ENCODE peak calls at places on chromosomes 6 and 20, in four cellular contexts. One of them, this sample, is unnamed.

GRCh38 chr6:147508073-147508870 is at the start of gene SAMD5:
- DNase-seq in HFFc6: peak
- DNase-seq in WTC11: peak
- DNase-seq in GM10248: peak
- DNase-seq in this sample: peak

GRCh38 chr20:63884506-63885263 is 10.2 kb upstream of the DNAJC5 start:
- DNase-seq in GM10248: peak
- DNase-seq in WTC11: no peak
- DNase-seq in HFFc6: no peak
- DNase-seq in this sample: no peak

GRCh38 chr6:6730831-6731230 is 142.3 kb downstream of the LY86 start:
- DNase-seq in WTC11: no peak
- DNase-seq in HFFc6: peak
- DNase-seq in GM10248: no peak
- DNase-seq in this sample: no peak

GRCh38 chr6:1597924-1598323 is 11.8 kb upstream of the FOXC1 start:
- DNase-seq in GM10248: no peak
- DNase-seq in WTC11: no peak
- DNase-seq in HFFc6: peak
- DNase-seq in this sample: no peak

GRCh38 chr6:165883851-165884640 is 221.0 kb upstream of the PDE10A start:
- DNase-seq in HFFc6: no peak
- DNase-seq in WTC11: no peak
- DNase-seq in GM10248: no peak
- DNase-seq in this sample: no peak

GRCh38 chr6:70669133-70669532 is 1.4 kb downstream of the SMAP1 start:
- DNase-seq in GM10248: peak
- DNase-seq in WTC11: no peak
- DNase-seq in HFFc6: no peak
- DNase-seq in this sample: no peak

GRCh38 chr6:53858196-53858595 is 63.4 kb downstream of the LRRC1 start:
- DNase-seq in WTC11: no peak
- DNase-seq in HFFc6: no peak
- DNase-seq in GM10248: no peak
- DNase-seq in this sample: no peak

GRCh38 chr6:113291751-113292445 is 565.2 kb upstream of the MARCKS start:
- DNase-seq in WTC11: no peak
- DNase-seq in HFFc6: no peak
- DNase-seq in GM10248: no peak
- DNase-seq in this sample: no peak

GRCh38 chr20:15846446-15846845 is 726.8 kb downstream of the KIF16B start:
- DNase-seq in HFFc6: no peak
- DNase-seq in GM10248: no peak
- DNase-seq in WTC11: no peak
- DNase-seq in this sample: no peak

GRCh38 chr6:87925373-87926060 is 122.1 kb upstream of the SPACA1 start:
- DNase-seq in GM10248: peak
- DNase-seq in HFFc6: no peak
- DNase-seq in WTC11: no peak
- DNase-seq in this sample: no peak

GRCh38 chr6:166488701-166489100 is 97.8 kb downstream of the RAMACL start:
- DNase-seq in WTC11: no peak
- DNase-seq in HFFc6: no peak
- DNase-seq in GM10248: no peak
- DNase-seq in this sample: no peak

GRCh38 chr6:129490551-129491245 is 219.3 kb downstream of the ARHGAP18 start:
- DNase-seq in WTC11: no peak
- DNase-seq in HFFc6: peak
- DNase-seq in GM10248: peak
- DNase-seq in this sample: no peak

GRCh38 chr6:101779051-101779844 is 385.7 kb downstream of the GRIK2 start:
- DNase-seq in WTC11: no peak
- DNase-seq in HFFc6: peak
- DNase-seq in GM10248: no peak
- DNase-seq in this sample: no peak

GRCh38 chr20:52150440-52151258 is 40.9 kb downstream of the ZFP64 start:
- DNase-seq in GM10248: peak
- DNase-seq in HFFc6: peak
- DNase-seq in WTC11: no peak
- DNase-seq in this sample: peak

GRCh38 chr20:1210501-1210900 is 7.2 kb downstream of the C20orf202 start:
- DNase-seq in HFFc6: no peak
- DNase-seq in WTC11: no peak
- DNase-seq in GM10248: no peak
- DNase-seq in this sample: no peak

GRCh38 chr20:1206749-1207148 is 3.5 kb downstream of the C20orf202 start:
- DNase-seq in GM10248: no peak
- DNase-seq in WTC11: no peak
- DNase-seq in HFFc6: no peak
- DNase-seq in this sample: no peak

GRCh38 chr20:1211954-1212497 is 8.8 kb downstream of the C20orf202 start:
- DNase-seq in WTC11: no peak
- DNase-seq in GM10248: no peak
- DNase-seq in HFFc6: no peak
- DNase-seq in this sample: no peak

GRCh38 chr20:1207293-1207884 is 4.1 kb downstream of the C20orf202 start:
- DNase-seq in GM10248: no peak
- DNase-seq in HFFc6: no peak
- DNase-seq in WTC11: no peak
- DNase-seq in this sample: no peak

GRCh38 chr20:1209447-1210387 is 6.5 kb downstream of the C20orf202 start:
- DNase-seq in HFFc6: peak
- DNase-seq in GM10248: no peak
- DNase-seq in WTC11: no peak
- DNase-seq in this sample: no peak
- TF ChIP-seq CTCF in HFFc6: peak
- TF ChIP-seq CTCF in GM10248: no peak
- TF ChIP-seq CTCF in WTC11: no peak
- TF ChIP-seq CTCF in this sample: no peak

GRCh38 chr20:23666189-23666588 is 22.6 kb downstream of the CST4 start:
- DNase-seq in WTC11: no peak
- DNase-seq in GM10248: no peak
- DNase-seq in HFFc6: no peak
- DNase-seq in this sample: no peak
- TF ChIP-seq CTCF in WTC11: no peak
- TF ChIP-seq CTCF in GM10248: no peak
- TF ChIP-seq CTCF in HFFc6: no peak
- TF ChIP-seq CTCF in this sample: no peak

DNA sequence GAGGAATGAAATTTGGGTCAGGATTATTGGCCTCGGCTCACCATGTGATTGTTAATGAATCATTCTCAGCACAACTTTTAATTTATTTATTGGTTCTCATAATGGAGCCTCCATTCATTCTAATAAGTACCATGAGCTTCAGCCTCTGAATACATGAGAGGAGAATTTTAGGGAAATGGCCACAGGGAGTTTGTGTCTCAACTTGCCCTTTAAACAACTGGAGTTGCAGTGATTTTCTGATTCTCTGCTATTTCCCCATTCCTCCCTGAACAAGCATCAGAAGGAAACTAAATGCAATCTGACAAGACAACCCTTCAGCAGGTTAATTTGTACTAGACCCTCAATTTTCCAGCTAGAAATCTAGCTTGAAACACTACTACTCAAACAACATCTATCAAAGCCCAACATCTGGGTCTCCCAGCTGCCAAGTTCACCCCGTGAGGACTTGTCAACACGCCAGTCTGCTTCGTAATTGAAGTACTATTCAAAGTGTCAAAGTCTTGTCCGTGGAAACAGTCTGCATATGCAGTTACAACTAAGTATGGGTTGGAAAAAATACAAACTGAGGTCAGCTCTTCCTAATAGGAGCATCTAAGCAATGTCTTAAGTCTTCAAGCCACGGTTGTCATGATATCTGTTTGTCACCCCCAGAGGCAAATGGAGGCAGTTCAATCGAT is 235.4 kb downstream of the CDH4 start:
- DNase-seq in WTC11: no peak
- DNase-seq in HFFc6: no peak
- DNase-seq in GM10248: no peak
- DNase-seq in this sample: no peak
- TF ChIP-seq CTCF in WTC11: no peak
- TF ChIP-seq CTCF in HFFc6: no peak
- TF ChIP-seq CTCF in GM10248: no peak
- TF ChIP-seq CTCF in this sample: no peak

GRCh38 chr6:142746524-142746923 is 198.5 kb downstream of the HIVEP2 start:
- DNase-seq in WTC11: peak
- DNase-seq in GM10248: peak
- DNase-seq in HFFc6: no peak
- DNase-seq in this sample: no peak
- TF ChIP-seq CTCF in WTC11: no peak
- TF ChIP-seq CTCF in GM10248: peak
- TF ChIP-seq CTCF in HFFc6: peak
- TF ChIP-seq CTCF in this sample: peak

GRCh38 chr20:23078994-23079364 is 7.1 kb downstream of the CD93 start:
- DNase-seq in HFFc6: no peak
- DNase-seq in WTC11: peak
- DNase-seq in GM10248: no peak
- DNase-seq in this sample: no peak
- TF ChIP-seq CTCF in HFFc6: peak
- TF ChIP-seq CTCF in WTC11: peak
- TF ChIP-seq CTCF in GM10248: no peak
- TF ChIP-seq CTCF in this sample: peak

GRCh38 chr6:32195902-32196681 is 3.6 kb upstream of the GPSM3 start:
- DNase-seq in WTC11: peak
- DNase-seq in HFFc6: peak
- DNase-seq in GM10248: peak
- DNase-seq in this sample: peak

GRCh38 chr6:32195652-32195901 is 3.1 kb upstream of the GPSM3 start:
- DNase-seq in WTC11: peak
- DNase-seq in HFFc6: peak
- DNase-seq in GM10248: peak
- DNase-seq in this sample: peak

GRCh38 chr6:32198345-32198696 is 5.9 kb upstream of the GPSM3 start:
- DNase-seq in HFFc6: no peak
- DNase-seq in GM10248: no peak
- DNase-seq in WTC11: no peak
- DNase-seq in this sample: no peak

GRCh38 chr6:32194825-32195651 is 2.6 kb upstream of the GPSM3 start:
- DNase-seq in WTC11: no peak
- DNase-seq in GM10248: no peak
- DNase-seq in HFFc6: peak
- DNase-seq in this sample: peak

GRCh38 chr6:32196682-32197616 is 4.5 kb upstream of the GPSM3 start:
- DNase-seq in GM10248: peak
- DNase-seq in WTC11: no peak
- DNase-seq in HFFc6: no peak
- DNase-seq in this sample: no peak
- TF ChIP-seq CTCF in GM10248: peak
- TF ChIP-seq CTCF in WTC11: no peak
- TF ChIP-seq CTCF in HFFc6: peak
- TF ChIP-seq CTCF in this sample: no peak

DNA sequence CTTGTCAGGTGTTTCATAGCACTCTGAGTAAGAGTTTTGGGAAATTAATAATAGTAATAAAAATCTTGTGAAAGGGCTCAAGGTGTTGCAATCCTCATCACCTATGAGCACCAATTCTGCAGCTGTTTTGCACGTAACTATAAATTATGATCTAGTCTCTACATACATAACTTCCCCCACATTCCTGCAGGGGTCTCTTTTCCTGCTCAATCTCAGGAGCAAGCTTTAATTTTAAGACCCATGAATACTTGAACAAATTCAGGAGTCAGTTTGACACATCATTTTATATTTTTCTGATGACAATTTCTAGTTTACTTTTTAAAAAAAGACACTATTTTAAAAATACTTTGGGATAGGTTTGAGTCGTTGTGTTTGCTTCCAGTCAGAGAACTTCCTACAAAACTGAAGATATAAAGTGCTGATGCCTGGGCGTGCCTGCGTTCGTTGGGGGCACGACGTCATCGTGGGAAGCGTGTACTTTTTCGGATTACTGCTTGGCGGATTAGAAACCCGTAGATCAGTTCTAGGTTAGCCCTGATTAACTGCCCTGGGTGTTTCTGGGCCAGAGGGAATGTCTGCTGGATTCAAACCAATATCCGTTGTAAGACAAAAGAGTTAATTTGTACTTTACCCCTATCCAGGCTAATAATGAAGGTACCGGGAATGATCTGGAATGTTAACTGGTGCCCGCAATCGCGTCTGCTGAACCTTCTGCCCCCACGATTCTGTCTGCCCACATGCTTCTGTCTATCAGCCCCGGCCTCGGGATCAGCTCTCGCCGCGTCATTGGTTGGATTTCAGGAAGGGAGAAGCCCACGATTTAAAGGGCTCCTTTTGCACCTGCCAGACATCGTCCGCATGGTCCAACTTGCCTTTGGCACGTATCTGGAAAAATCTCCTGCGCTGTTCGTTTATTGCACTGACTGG is 940 bp upstream of the E2F3 start:
- DNase-seq in HFFc6: peak
- DNase-seq in GM10248: peak
- DNase-seq in WTC11: peak
- DNase-seq in this sample: peak
- TF ChIP-seq CTCF in HFFc6: peak
- TF ChIP-seq CTCF in GM10248: no peak
- TF ChIP-seq CTCF in WTC11: peak
- TF ChIP-seq CTCF in this sample: peak

This sample was measured in neural crest cell.